ENCODE peak calls at places on chromosome 5, in six cellular contexts. E is fibroblast of the aortic adventitia, C is psoas muscle, G is heart right ventricle, N is left ventricle myocardium inferior, V is kidney. Y is an unnamed sample.

GRCh38 chr5:178372091-178372695 is 139.6 kb upstream of the PHYKPL start:
- DNase-seq in E (no peak), C (no peak), G (no peak), N (no peak), V (peak), Y (no peak)

GRCh38 chr5:172417983-172418630 is 36.2 kb downstream of the SH3PXD2B start:
- DNase-seq in E (peak), C (peak), G (peak), N (peak), V (peak), Y (peak)

GRCh38 chr5:8081179-8081578 is 212.2 kb downstream of the MTRR start:
- DNase-seq in E (no peak), C (no peak), G (no peak), N (no peak), V (no peak), Y (no peak)

GRCh38 chr5:5671823-5672222 is 249.3 kb downstream of the ICE1 start:
- DNase-seq in E (no peak), C (no peak), G (no peak), N (no peak), V (no peak), Y (no peak)

GRCh38 chr5:31161772-31162171 is 31.7 kb upstream of the CDH6 start:
- DNase-seq in E (peak), C (no peak), G (no peak), N (no peak), V (no peak), Y (no peak)

GRCh38 chr5:105773241-105773640 is 1897.5 kb downstream of the EFNA5 start:
- DNase-seq in E (no peak), C (no peak), G (no peak), N (no peak), V (no peak), Y (no peak)

GRCh38 chr5:72586788-72587530 is 79.7 kb upstream of the ZNF366 start:
- DNase-seq in E (peak), C (no peak), G (no peak), N (no peak), V (no peak), Y (peak)

GRCh38 chr5:84242286-84242685 is 142.4 kb downstream of the EDIL3 start:
- DNase-seq in E (peak), C (no peak), G (no peak), N (no peak), V (no peak), Y (peak)

GRCh38 chr5:96790851-96791513 is 16.8 kb downstream of the ERAP1 start:
- DNase-seq in E (peak), C (no peak), G (no peak), N (no peak), V (no peak), Y (peak)

GRCh38 chr5:159412284-159413046 is 82.2 kb upstream of the IL12B start:
- DNase-seq in E (no peak), C (no peak), G (no peak), N (no peak), V (no peak), Y (peak)

GRCh38 chr5:146995878-146996277 is 117.3 kb upstream of the PPP2R2B start:
- DNase-seq in E (no peak), C (no peak), G (no peak), N (no peak), V (no peak), Y (no peak)

GRCh38 chr5:139746691-139747582 is 48.7 kb upstream of the PSD2 start:
- DNase-seq in E (peak), C (peak), G (no peak), N (no peak), V (peak), Y (no peak)

GRCh38 chr5:150731669-150732068 is 27.1 kb downstream of the DCTN4 start:
- DNase-seq in E (no peak), C (no peak), G (no peak), N (no peak), V (no peak), Y (no peak)

GRCh38 chr5:59193616-59194319 is 610.9 kb downstream of the RAB3C start:
- DNase-seq in E (peak), C (peak), G (no peak), N (no peak), V (peak), Y (peak)

GRCh38 chr5:151464101-151464500 is 16.7 kb downstream of the SLC36A1 start:
- DNase-seq in E (no peak), C (no peak), G (no peak), N (no peak), V (no peak), Y (no peak)

GRCh38 chr5:1140188-1140817 is 28.4 kb upstream of the SLC12A7 start:
- DNase-seq in E (peak), C (peak), G (peak), N (peak), V (peak), Y (peak)

GRCh38 chr5:157342822-157343402 is 77.0 kb downstream of the CYFIP2 start:
- DNase-seq in E (peak), C (peak), G (no peak), N (no peak), V (no peak), Y (peak)

GRCh38 chr5:67495072-67495471 is 298.5 kb upstream of the CD180 start:
- DNase-seq in E (no peak), C (no peak), G (no peak), N (no peak), V (no peak), Y (no peak)

GRCh38 chr5:173035904-173036707 is 20.0 kb upstream of the CREBRF start:
- DNase-seq in E (no peak), C (no peak), G (no peak), N (no peak), V (peak), Y (no peak)

GRCh38 chr5:474826-475661 is 32.1 kb downstream of the EXOC3 start:
- DNase-seq in E (peak), C (peak), G (peak), N (peak), V (peak), Y (peak)

GRCh38 chr5:42767491-42768105 is 11.0 kb downstream of the CCDC152 start:
- DNase-seq in E (peak), C (no peak), G (no peak), N (no peak), V (no peak), Y (peak)

GRCh38 chr5:36079200-36079761 is 12.6 kb upstream of the UGT3A2 start:
- DNase-seq in E (peak), C (no peak), G (no peak), N (no peak), V (no peak), Y (peak)

GRCh38 chr5:39441838-39442237 is 17.1 kb upstream of the DAB2 start:
- DNase-seq in E (peak), C (no peak), G (no peak), N (no peak), V (no peak), Y (no peak)

GRCh38 chr5:1265461-1266455 is 29.1 kb downstream of the TERT start:
- DNase-seq in E (no peak), C (no peak), G (no peak), N (no peak), V (no peak), Y (no peak)

GRCh38 chr5:59591162-59591561 is 302.4 kb downstream of the PDE4D start:
- DNase-seq in E (no peak), C (no peak), G (no peak), N (no peak), V (no peak), Y (no peak)

GRCh38 chr5:140794594-140795258 is at the start of gene PCDHA2:
- DNase-seq in E (no peak), C (no peak), G (no peak), N (no peak), V (no peak), Y (no peak)
- H3K4me3 ChIP-seq in E (no peak), C (no peak), G (no peak), N (peak), V (peak), Y (no peak)

GRCh38 chr5:116861662-116862061 is 287.0 kb upstream of the SEMA6A start:
- DNase-seq in E (no peak), C (no peak), G (no peak), N (no peak), V (no peak), Y (no peak)
- TF ChIP-seq CTCF in E (no peak), C (no peak), G (no peak), N (no peak), V (no peak), Y (no peak)

GRCh38 chr5:132444841-132445639 is 45.5 kb downstream of the IRF1 start:
- DNase-seq in E (no peak), C (no peak), G (no peak), N (no peak), V (no peak), Y (no peak)
- H3K4me3 ChIP-seq in E (no peak), C (no peak), G (no peak), N (no peak), V (no peak), Y (no peak)

GRCh38 chr5:77080905-77081304 is 6.2 kb downstream of the ZBED3 start:
- DNase-seq in E (no peak), C (no peak), G (no peak), N (no peak), V (no peak), Y (no peak)

GRCh38 chr5:77073667-77074066 is 13.4 kb downstream of the ZBED3 start:
- DNase-seq in E (no peak), C (no peak), G (no peak), N (no peak), V (no peak), Y (peak)

GRCh38 chr5:77074745-77075144 is 12.3 kb downstream of the ZBED3 start:
- DNase-seq in E (no peak), C (no peak), G (no peak), N (no peak), V (no peak), Y (no peak)

GRCh38 chr5:77077821-77078176 is 9.3 kb downstream of the ZBED3 start:
- DNase-seq in E (no peak), C (no peak), G (no peak), N (no peak), V (no peak), Y (no peak)

GRCh38 chr5:77076961-77077820 is 9.9 kb downstream of the ZBED3 start:
- DNase-seq in E (peak), C (peak), G (peak), N (peak), V (peak), Y (peak)
- TF ChIP-seq CTCF in E (peak), C (peak), G (peak), N (peak), V (peak), Y (peak)

DNA sequence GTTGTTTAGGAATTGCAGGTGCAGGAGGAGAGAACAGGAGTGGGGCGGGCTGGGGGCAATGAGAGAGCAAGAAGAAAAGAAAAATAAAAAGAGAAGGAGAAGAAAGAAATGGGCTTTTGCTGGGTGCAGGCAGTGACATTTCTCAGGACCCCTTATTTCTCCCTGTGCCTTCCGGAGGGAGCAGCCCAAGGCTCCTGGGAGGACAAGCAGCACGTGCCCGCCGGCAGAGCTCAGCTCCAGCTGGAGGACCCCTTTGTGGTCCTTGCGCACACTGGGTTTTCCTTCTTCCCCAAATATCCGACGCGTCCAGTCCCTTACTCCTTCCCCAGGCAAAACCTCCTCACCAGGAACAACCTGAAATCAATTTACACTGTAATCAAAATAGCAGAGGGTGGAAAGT is 2.0 kb downstream of the BTNL9 start:
- DNase-seq in E (no peak), C (no peak), G (no peak), N (no peak), V (no peak), Y (no peak)
- H3K4me3 ChIP-seq in E (no peak), C (peak), G (peak), N (peak), V (peak), Y (no peak)

GRCh38 chr5:135477594-135477993 is 25.4 kb upstream of the TIFAB start:
- DNase-seq in E (no peak), C (no peak), G (no peak), N (no peak), V (no peak), Y (no peak)
- TF ChIP-seq CTCF in E (no peak), C (no peak), G (no peak), N (no peak), V (no peak), Y (no peak)